ENCODE peak calls at places on chromosome 13, in five cellular contexts. X, D, E, P and I are unnamed samples.

GRCh38 chr13:110801044-110801443 is 87.5 kb downstream of the ING1 start:
- DNase-seq in X (no peak), D (no peak), E (no peak), P (no peak), I (no peak)

GRCh38 chr13:109113427-109113826 is 484.0 kb downstream of the MYO16 start:
- DNase-seq in X (no peak), D (no peak), E (no peak), P (peak; percentile 9), I (no peak)

GRCh38 chr13:67932991-67933390 is 702.9 kb upstream of the PCDH9 start:
- DNase-seq in X (no peak), D (no peak), E (no peak), P (no peak), I (no peak)

GRCh38 chr13:83881917-83882625 is at the start of gene SLITRK1:
- DNase-seq in X (peak; percentile 44), D (peak; percentile 75), E (peak; percentile 82), P (peak; percentile 17), I (peak; percentile 60)

GRCh38 chr13:93562676-93563075 is 336.1 kb downstream of the GPC6 start:
- DNase-seq in X (no peak), D (no peak), E (no peak), P (no peak), I (no peak)

GRCh38 chr13:75760182-75760981 is 124.3 kb downstream of the LMO7 start:
- DNase-seq in X (no peak), D (no peak), E (no peak), P (peak; percentile 25), I (no peak)

GRCh38 chr13:31043891-31044657 is 111.6 kb downstream of the TEX26 start:
- DNase-seq in X (peak; percentile 81), D (peak; percentile 84), E (peak; percentile 97), P (peak; percentile 87), I (peak; percentile 70)

GRCh38 chr13:92530364-92530763 is 696.2 kb upstream of the GPC6 start:
- DNase-seq in X (no peak), D (no peak), E (no peak), P (no peak), I (no peak)

GRCh38 chr13:95749545-95749944 is 72.6 kb downstream of the DNAJC3 start:
- DNase-seq in X (no peak), D (no peak), E (no peak), P (no peak), I (no peak)

GRCh38 chr13:45527699-45528462 is 63.1 kb downstream of the COG3 start:
- DNase-seq in X (no peak), D (no peak), E (no peak), P (no peak), I (no peak)

GRCh38 chr13:113647351-113648217 is 10.4 kb downstream of the ATP4B start:
- DNase-seq in X (peak; percentile 96), D (peak; percentile 24), E (peak; percentile 96), P (peak; percentile 45), I (no peak)

GRCh38 chr13:110304256-110304655 is 2.7 kb downstream of the COL4A1 start:
- DNase-seq in X (no peak), D (no peak), E (peak; percentile 78), P (peak; percentile 88), I (no peak)

GRCh38 chr13:45132384-45133064 is 12.2 kb downstream of the GTF2F2 start:
- DNase-seq in X (no peak), D (no peak), E (no peak), P (no peak), I (no peak)

GRCh38 chr13:62933809-62934208 is 1518.2 kb upstream of the PCDH20 start:
- DNase-seq in X (no peak), D (no peak), E (no peak), P (no peak), I (no peak)

GRCh38 chr13:113291997-113292862 is 4.8 kb upstream of the LAMP1 start:
- DNase-seq in X (peak; percentile 32), D (peak; percentile 6), E (peak; percentile 92), P (peak; percentile 3), I (no peak)

GRCh38 chr13:76715043-76715442 is 171.2 kb downstream of the KCTD12 start:
- DNase-seq in X (no peak), D (no peak), E (no peak), P (no peak), I (no peak)

GRCh38 chr13:43264460-43264859 is 241.1 kb downstream of the DNAJC15 start:
- DNase-seq in X (no peak), D (no peak), E (no peak), P (no peak), I (no peak)

GRCh38 chr13:31038834-31039552 is 106.5 kb downstream of the TEX26 start:
- DNase-seq in X (no peak), D (peak; percentile 88), E (peak; percentile 58), P (no peak), I (peak; percentile 95)

GRCh38 chr13:42559057-42559456 is 14.9 kb upstream of the TNFSF11 start:
- DNase-seq in X (no peak), D (no peak), E (no peak), P (no peak), I (no peak)

GRCh38 chr13:64992314-64992713 is 2237.8 kb downstream of the PCDH9 start:
- DNase-seq in X (no peak), D (no peak), E (no peak), P (no peak), I (no peak)

GRCh38 chr13:112873851-112874750 is 94.9 kb upstream of the MCF2L start:
- DNase-seq in X (peak; percentile 81), D (peak; percentile 54), E (peak; percentile 95), P (peak; percentile 70), I (peak; percentile 23)

DNA sequence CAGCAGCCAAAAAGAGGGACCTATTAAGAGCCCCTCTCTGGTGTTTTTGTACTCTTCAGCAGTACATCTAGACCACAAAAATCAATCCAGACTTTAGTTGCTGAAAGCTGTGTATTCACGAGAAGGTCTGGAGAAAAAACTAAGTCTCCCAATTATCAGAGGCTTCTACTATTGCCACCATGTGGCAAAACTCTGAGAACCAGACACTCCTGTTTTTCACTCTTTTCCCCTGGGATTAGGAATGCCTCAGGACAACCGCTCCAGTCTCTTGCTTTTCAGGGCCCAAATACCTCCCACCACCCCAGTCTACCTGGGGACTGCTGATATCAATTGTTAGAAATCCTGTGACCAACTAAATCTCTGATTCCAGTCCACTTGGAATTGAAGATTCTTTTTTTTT is 30.1 kb upstream of the OBI1 start:
- DNase-seq in X (peak; percentile 1), D (no peak), E (no peak), P (no peak), I (no peak)
- TF ChIP-seq CTCF in X (peak; percentile 23), D (no peak), E (no peak), P (no peak), I (peak; percentile 35)

DNA sequence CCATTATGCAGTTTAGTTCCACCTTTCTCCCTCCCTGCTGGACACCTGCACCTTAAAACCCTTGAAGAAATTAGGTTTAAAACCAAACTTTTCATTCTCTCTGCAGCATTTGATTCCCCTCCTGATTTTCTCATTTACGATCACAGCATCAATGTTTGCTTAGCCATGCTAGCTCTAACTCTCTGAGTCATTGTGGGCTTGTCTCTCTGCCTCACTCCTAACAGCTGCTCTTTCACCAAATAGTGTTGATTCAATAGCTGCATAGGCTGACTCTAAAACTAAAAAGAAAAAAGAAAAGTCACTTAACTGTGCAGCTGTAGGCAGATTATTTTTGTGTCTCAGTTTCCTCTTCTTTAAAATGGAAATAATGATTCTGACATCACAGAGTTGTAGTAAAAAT is 1124.9 kb downstream of the DIAPH3 start:
- DNase-seq in X (no peak), D (peak; percentile 69), E (no peak), P (peak; percentile 38), I (peak; percentile 59)
- H3K4me3 ChIP-seq in X (no peak overlapping the region), D (no peak overlapping the region), E (no peak overlapping the region), P (no peak overlapping the region), I (no peak overlapping the region)

DNA sequence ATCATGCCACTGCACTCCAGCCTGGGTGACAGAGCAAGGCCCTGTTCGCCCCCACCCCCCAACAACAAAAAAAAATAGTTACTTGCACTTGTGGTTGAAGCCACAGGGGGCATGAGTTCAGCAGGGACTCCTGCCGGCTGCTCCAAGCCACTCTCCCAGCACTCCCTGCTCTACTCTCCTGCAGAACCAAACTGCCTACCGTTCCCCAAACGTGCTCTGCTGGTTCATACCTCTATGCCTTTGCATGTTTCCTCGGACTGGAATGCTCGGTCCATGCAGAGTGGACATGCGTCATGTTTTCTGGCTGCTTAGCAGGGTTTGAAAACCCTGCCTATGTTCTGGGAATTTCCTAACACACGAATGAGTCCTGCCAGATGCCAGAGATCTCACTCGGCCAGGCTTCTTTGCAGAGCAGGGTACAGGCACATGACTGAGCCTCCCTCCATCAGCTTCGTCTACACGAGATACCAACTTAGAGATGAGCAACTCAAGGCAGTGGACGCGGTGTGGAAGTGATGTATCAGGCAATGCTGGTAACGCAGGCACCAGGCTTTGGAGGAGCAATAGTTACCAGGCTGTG is 8.5 kb upstream of the SLC25A15 start:
- DNase-seq in X (no peak), D (peak; percentile 57), E (no peak), P (peak; percentile 19), I (no peak)
- TF ChIP-seq CTCF in X (no peak), D (no peak), E (no peak), P (peak; percentile 15), I (no peak)

GRCh38 chr13:29170451-29171082 is 350.4 kb downstream of the MTUS2 start:
- DNase-seq in X (no peak), D (no peak), E (no peak), P (no peak), I (no peak)

GRCh38 chr13:29165840-29166239 is 345.7 kb downstream of the MTUS2 start:
- DNase-seq in X (no peak), D (no peak), E (no peak), P (no peak), I (no peak)

GRCh38 chr13:29175245-29175873 is 355.2 kb downstream of the MTUS2 start:
- DNase-seq in X (no peak), D (no peak), E (no peak), P (no peak), I (no peak)

GRCh38 chr13:29174093-29174492 is 354.0 kb downstream of the MTUS2 start:
- DNase-seq in X (no peak), D (no peak), E (no peak), P (no peak), I (no peak)

GRCh38 chr13:29171244-29171643 is 351.1 kb downstream of the MTUS2 start:
- DNase-seq in X (no peak), D (no peak), E (no peak), P (no peak), I (no peak)
- H3K4me3 ChIP-seq in X (no peak overlapping the region), D (no peak overlapping the region), E (no peak overlapping the region), P (no peak overlapping the region), I (no peak overlapping the region)

GRCh38 chr13:98557934-98558630 is 18.8 kb downstream of the STK24 start:
- DNase-seq in X (no peak), D (no peak), E (no peak), P (peak; percentile 53), I (no peak)
- TF ChIP-seq CTCF in X (no peak), D (no peak), E (no peak), P (no peak), I (no peak)

DNA sequence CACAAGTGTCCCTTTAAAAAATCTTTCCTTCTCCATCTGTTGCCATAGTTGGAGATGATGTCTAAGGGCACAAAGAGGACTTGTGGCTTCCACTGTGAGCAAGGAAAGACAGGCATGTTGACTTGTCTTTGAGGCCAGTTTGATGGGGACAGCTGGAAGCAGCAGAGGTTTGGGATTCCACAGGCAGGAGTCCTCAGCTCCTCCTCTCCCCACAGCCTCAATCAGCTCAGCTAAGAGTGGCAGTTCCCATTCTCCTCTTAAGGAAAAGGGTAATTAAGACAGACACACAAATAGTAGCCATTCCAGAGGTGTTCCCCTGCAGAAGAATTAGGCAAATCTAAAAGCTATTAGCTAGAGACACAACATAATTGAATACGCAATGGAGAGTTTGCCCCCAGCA is 434.1 kb downstream of the FOXO1 start:
- DNase-seq in X (no peak), D (no peak), E (no peak), P (no peak), I (no peak)
- H3K4me3 ChIP-seq in X (no peak overlapping the region), D (no peak overlapping the region), E (no peak overlapping the region), P (no peak overlapping the region), I (no peak overlapping the region)

GRCh38 chr13:55567721-55568625 is 1572.7 kb upstream of the PRR20A start:
- DNase-seq in X (no peak), D (no peak), E (no peak), P (no peak), I (no peak)
- TF ChIP-seq CTCF in X (no peak), D (no peak), E (no peak), P (no peak), I (no peak)